ENCODE peak calls at places on chromosomes 13 and 19, in four cellular contexts. One of them, this sample, is unnamed.

GRCh38 chr19:8149261-8150094 is at the start of gene FBN3:
- DNase-seq in cardiac fibroblast: no peak
- DNase-seq in progenitor cell of endocrine pancreas: peak; percentile 60
- DNase-seq in thyroid gland: peak; percentile 84
- DNase-seq in this sample: no peak

GRCh38 chr13:79853258-79853657 is 372.3 kb downstream of the NDFIP2 start:
- DNase-seq in thyroid gland: no peak
- DNase-seq in cardiac fibroblast: no peak
- DNase-seq in progenitor cell of endocrine pancreas: no peak
- DNase-seq in this sample: no peak

GRCh38 chr13:47598340-47598911 is 402.6 kb downstream of the SUCLA2 start:
- DNase-seq in thyroid gland: no peak
- DNase-seq in cardiac fibroblast: peak; percentile 34
- DNase-seq in progenitor cell of endocrine pancreas: no peak
- DNase-seq in this sample: no peak

GRCh38 chr13:29522044-29522685 is 73.3 kb downstream of the SLC7A1 start:
- DNase-seq in cardiac fibroblast: peak; percentile 97
- DNase-seq in progenitor cell of endocrine pancreas: no peak
- DNase-seq in thyroid gland: no peak
- DNase-seq in this sample: no peak

GRCh38 chr19:39558623-39559117 is 18.7 kb upstream of the EID2 start:
- DNase-seq in thyroid gland: no peak
- DNase-seq in progenitor cell of endocrine pancreas: no peak
- DNase-seq in cardiac fibroblast: no peak
- DNase-seq in this sample: no peak

GRCh38 chr13:79485014-79485441 is 4.1 kb downstream of the NDFIP2 start:
- DNase-seq in cardiac fibroblast: peak; percentile 87
- DNase-seq in progenitor cell of endocrine pancreas: no peak
- DNase-seq in thyroid gland: no peak
- DNase-seq in this sample: no peak

GRCh38 chr19:46913852-46914430 is 53.1 kb downstream of the ARHGAP35 start:
- DNase-seq in progenitor cell of endocrine pancreas: no peak
- DNase-seq in thyroid gland: no peak
- DNase-seq in cardiac fibroblast: peak; percentile 39
- DNase-seq in this sample: no peak

GRCh38 chr19:7971553-7972520 is 28.4 kb upstream of the TIMM44 start:
- DNase-seq in cardiac fibroblast: no peak
- DNase-seq in progenitor cell of endocrine pancreas: no peak
- DNase-seq in thyroid gland: no peak
- DNase-seq in this sample: no peak

GRCh38 chr13:113736258-113736731 is 22.7 kb upstream of the TMEM255B start:
- DNase-seq in progenitor cell of endocrine pancreas: no peak
- DNase-seq in cardiac fibroblast: no peak
- DNase-seq in thyroid gland: no peak
- DNase-seq in this sample: no peak

GRCh38 chr13:33640832-33641231 is 177.1 kb upstream of the RFC3 start:
- DNase-seq in progenitor cell of endocrine pancreas: no peak
- DNase-seq in thyroid gland: no peak
- DNase-seq in cardiac fibroblast: no peak
- DNase-seq in this sample: no peak

GRCh38 chr13:45859682-45860081 is 8.1 kb upstream of the SIAH3 start:
- DNase-seq in cardiac fibroblast: no peak
- DNase-seq in progenitor cell of endocrine pancreas: no peak
- DNase-seq in thyroid gland: no peak
- DNase-seq in this sample: no peak

GRCh38 chr13:110359840-110360301 is 52.8 kb downstream of the COL4A2 start:
- DNase-seq in thyroid gland: no peak
- DNase-seq in cardiac fibroblast: peak; percentile 64
- DNase-seq in progenitor cell of endocrine pancreas: no peak
- DNase-seq in this sample: no peak

GRCh38 chr13:51894239-51894638 is 32.5 kb downstream of the CCDC70 start:
- DNase-seq in progenitor cell of endocrine pancreas: no peak
- DNase-seq in cardiac fibroblast: no peak
- DNase-seq in thyroid gland: no peak
- DNase-seq in this sample: peak; percentile 11

GRCh38 chr13:30334663-30335386 is 27.5 kb upstream of the KATNAL1 start:
- DNase-seq in thyroid gland: no peak
- DNase-seq in progenitor cell of endocrine pancreas: no peak
- DNase-seq in cardiac fibroblast: no peak
- DNase-seq in this sample: no peak

GRCh38 chr19:7883796-7884570 is 4.3 kb upstream of the LRRC8E start:
- DNase-seq in thyroid gland: no peak
- DNase-seq in cardiac fibroblast: peak; percentile 70
- DNase-seq in progenitor cell of endocrine pancreas: no peak
- DNase-seq in this sample: no peak

GRCh38 chr13:80469105-80469840 is 128.3 kb upstream of the SPRY2 start:
- DNase-seq in cardiac fibroblast: peak; percentile 85
- DNase-seq in progenitor cell of endocrine pancreas: no peak
- DNase-seq in thyroid gland: no peak
- DNase-seq in this sample: no peak

DNA sequence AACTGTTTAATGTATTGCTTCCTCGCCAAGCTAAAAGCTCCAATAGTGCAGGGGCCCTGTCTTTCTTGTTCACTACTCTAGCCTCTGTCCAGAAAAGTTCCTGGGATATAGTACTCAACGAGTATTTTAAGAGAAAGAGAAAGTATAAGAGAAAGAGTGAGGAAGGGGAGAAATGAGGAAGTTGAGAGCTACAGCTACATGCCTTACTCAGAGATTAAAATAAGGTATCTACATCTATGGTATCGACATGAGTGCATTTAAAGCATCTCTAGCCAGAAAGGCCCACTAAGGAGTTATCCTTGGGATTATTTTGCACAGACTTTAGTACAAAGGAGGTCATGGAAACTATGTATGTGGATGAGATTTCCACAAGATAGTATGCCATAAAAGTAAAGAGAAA is 28.5 kb downstream of the MYCBP2 start:
- DNase-seq in thyroid gland: no peak
- DNase-seq in progenitor cell of endocrine pancreas: no peak
- DNase-seq in cardiac fibroblast: no peak
- DNase-seq in this sample: no peak
- TF ChIP-seq CTCF in thyroid gland: no peak
- TF ChIP-seq CTCF in progenitor cell of endocrine pancreas: no peak
- TF ChIP-seq CTCF in cardiac fibroblast: no peak
- TF ChIP-seq CTCF in this sample: no peak

GRCh38 chr13:108215428-108215827 is at the start of gene LIG4:
- DNase-seq in thyroid gland: peak; percentile 95
- DNase-seq in cardiac fibroblast: peak; percentile 95
- DNase-seq in progenitor cell of endocrine pancreas: peak; percentile 94
- DNase-seq in this sample: peak; percentile 96

GRCh38 chr13:108213946-108214345 is 1.4 kb downstream of the LIG4 start:
- DNase-seq in thyroid gland: no peak
- DNase-seq in cardiac fibroblast: no peak
- DNase-seq in progenitor cell of endocrine pancreas: no peak
- DNase-seq in this sample: no peak

GRCh38 chr13:108214511-108215383 is 589 bp downstream of the LIG4 start:
- DNase-seq in progenitor cell of endocrine pancreas: no peak
- DNase-seq in cardiac fibroblast: peak; percentile 5
- DNase-seq in thyroid gland: peak; percentile 44
- DNase-seq in this sample: no peak

GRCh38 chr13:108220042-108220441 is 1.9 kb downstream of the ABHD13 start:
- DNase-seq in progenitor cell of endocrine pancreas: no peak
- DNase-seq in thyroid gland: peak; percentile 55
- DNase-seq in cardiac fibroblast: no peak
- DNase-seq in this sample: no peak

GRCh38 chr13:108218044-108218974 is at the start of gene ABHD13:
- DNase-seq in progenitor cell of endocrine pancreas: peak; percentile 90
- DNase-seq in thyroid gland: peak; percentile 88
- DNase-seq in cardiac fibroblast: peak; percentile 93
- DNase-seq in this sample: peak; percentile 96
- TF ChIP-seq CTCF in progenitor cell of endocrine pancreas: no peak
- TF ChIP-seq CTCF in thyroid gland: no peak
- TF ChIP-seq CTCF in cardiac fibroblast: no peak
- TF ChIP-seq CTCF in this sample: peak; percentile 6

GRCh38 chr19:30689474-30689873 is 317.3 kb downstream of the ZNF536 start:
- DNase-seq in cardiac fibroblast: no peak
- DNase-seq in thyroid gland: no peak
- DNase-seq in progenitor cell of endocrine pancreas: no peak
- DNase-seq in this sample: no peak
- TF ChIP-seq CTCF in cardiac fibroblast: no peak
- TF ChIP-seq CTCF in thyroid gland: no peak
- TF ChIP-seq CTCF in progenitor cell of endocrine pancreas: peak; percentile 41
- TF ChIP-seq CTCF in this sample: no peak

GRCh38 chr13:112614835-112615234 is 26.9 kb upstream of the TUBGCP3 start:
- DNase-seq in progenitor cell of endocrine pancreas: no peak
- DNase-seq in cardiac fibroblast: no peak
- DNase-seq in thyroid gland: no peak
- DNase-seq in this sample: no peak

GRCh38 chr13:112617754-112618375 is 29.9 kb upstream of the TUBGCP3 start:
- DNase-seq in thyroid gland: no peak
- DNase-seq in cardiac fibroblast: no peak
- DNase-seq in progenitor cell of endocrine pancreas: no peak
- DNase-seq in this sample: peak; percentile 70

GRCh38 chr13:112615391-112615790 is 27.4 kb upstream of the TUBGCP3 start:
- DNase-seq in cardiac fibroblast: no peak
- DNase-seq in thyroid gland: no peak
- DNase-seq in progenitor cell of endocrine pancreas: no peak
- DNase-seq in this sample: peak; percentile 74

GRCh38 chr13:112618501-112618900 is 30.5 kb upstream of the TUBGCP3 start:
- DNase-seq in thyroid gland: no peak
- DNase-seq in cardiac fibroblast: no peak
- DNase-seq in progenitor cell of endocrine pancreas: no peak
- DNase-seq in this sample: peak; percentile 69

DNA sequence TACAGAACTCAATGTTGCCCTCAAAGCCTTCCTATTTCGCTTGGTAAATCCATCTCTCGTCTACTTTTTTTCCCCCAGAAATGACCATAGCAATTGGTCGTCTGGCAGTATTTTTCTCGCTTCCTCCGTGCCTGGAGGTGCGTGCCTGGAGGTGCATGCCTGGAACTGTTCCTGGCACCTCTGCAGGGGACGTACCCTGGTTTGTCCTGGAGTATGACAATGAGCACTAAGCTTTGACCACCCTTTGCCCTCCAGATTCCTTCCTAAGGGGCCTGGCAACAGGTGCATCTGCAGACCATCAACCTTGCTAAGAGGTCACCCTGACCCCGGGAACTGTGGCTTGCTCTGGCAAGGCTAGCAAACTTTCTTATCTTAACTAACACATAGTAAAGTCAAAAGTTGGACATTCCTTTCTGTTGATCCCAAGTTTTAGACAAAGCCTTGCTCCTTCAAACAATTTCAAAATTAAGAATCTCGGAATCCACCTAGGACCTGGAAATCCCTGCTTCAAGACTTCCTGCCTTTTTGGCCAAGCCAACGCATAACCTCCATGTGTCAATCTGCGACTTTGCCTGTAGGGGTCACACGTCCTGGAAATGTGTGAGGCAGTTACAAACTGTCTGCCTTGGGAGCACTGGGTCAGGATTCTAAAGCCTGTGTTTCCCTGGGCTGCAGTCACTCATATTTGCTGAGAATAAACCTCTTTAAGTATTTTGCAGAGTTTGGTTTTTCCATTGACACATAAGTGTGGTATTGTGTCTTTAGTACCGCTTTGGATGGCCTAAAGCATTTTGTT is 28.8 kb upstream of the TUBGCP3 start:
- DNase-seq in thyroid gland: no peak
- DNase-seq in progenitor cell of endocrine pancreas: no peak
- DNase-seq in cardiac fibroblast: peak; percentile 64
- DNase-seq in this sample: peak; percentile 65
- TF ChIP-seq CTCF in thyroid gland: no peak
- TF ChIP-seq CTCF in progenitor cell of endocrine pancreas: peak; percentile 70
- TF ChIP-seq CTCF in cardiac fibroblast: peak; percentile 66
- TF ChIP-seq CTCF in this sample: peak; percentile 62